ENCODE peak calls at places on chromosomes 1 and 21, in eight cellular contexts. L, Z, J, U, O, W, V and X are unnamed samples.

GRCh38 chr1:112618114-112618720 is 724 bp downstream of the ST7L start:
- DNase-seq in L (no peak), Z (no peak), J (peak), U (no peak), O (no peak), W (peak), V (no peak), X (no peak)

GRCh38 chr1:2643414-2644077 is 10.7 kb upstream of the MMEL1 start:
- DNase-seq in L (no peak), Z (no peak), J (no peak), U (no peak), O (no peak), W (no peak), V (no peak), X (no peak)

GRCh38 chr21:15289896-15290841 is 225.4 kb upstream of the NRIP1 start:
- DNase-seq in L (peak), Z (no peak), J (no peak), U (no peak), O (no peak), W (peak), V (peak), X (peak)

GRCh38 chr21:15506086-15506485 is 223.7 kb upstream of the USP25 start:
- DNase-seq in L (no peak), Z (no peak), J (no peak), U (no peak), O (no peak), W (no peak), V (no peak), X (no peak)

GRCh38 chr21:27590271-27590670 is 623.4 kb upstream of the ADAMTS5 start:
- DNase-seq in L (no peak), Z (no peak), J (no peak), U (no peak), O (no peak), W (no peak), V (no peak), X (no peak)

GRCh38 chr1:178434899-178435298 is 61.9 kb downstream of the CLEC20A start:
- DNase-seq in L (no peak), Z (no peak), J (no peak), U (no peak), O (no peak), W (no peak), V (no peak), X (no peak)

GRCh38 chr1:230047114-230047865 is 19.7 kb upstream of the GALNT2 start:
- DNase-seq in L (no peak), Z (no peak), J (no peak), U (peak), O (no peak), W (no peak), V (peak), X (no peak)

GRCh38 chr1:32336963-32337675 is 1.1 kb upstream of the MARCKSL1 start:
- DNase-seq in L (peak), Z (no peak), J (peak), U (peak), O (no peak), W (no peak), V (no peak), X (peak)

GRCh38 chr1:176206006-176206960 is 803 bp downstream of the COP1 start:
- DNase-seq in L (peak), Z (peak), J (no peak), U (peak), O (no peak), W (peak), V (peak), X (peak)